ENCODE peak calls at places on chromosomes 7 and 10, in four cellular contexts. L, C, M and N are unnamed samples.

GRCh38 chr10:132156382-132156781 is 30.4 kb upstream of the DPYSL4 start:
- DNase-seq in C (no peak), L (no peak), M (no peak), N (no peak)

GRCh38 chr7:14590206-14590605 is 312.3 kb downstream of the DGKB start:
- DNase-seq in L (no peak), M (no peak), C (no peak), N (no peak)

GRCh38 chr10:33122014-33122788 is 164.2 kb upstream of the ITGB1 start:
- DNase-seq in C (no peak), L (no peak), M (no peak), N (no peak)

GRCh38 chr7:110347091-110347490 is 743.8 kb upstream of the LRRN3 start:
- DNase-seq in L (no peak), M (no peak), C (no peak), N (no peak)

GRCh38 chr10:133608855-133609254 is 17.7 kb downstream of the FRG2B start:
- DNase-seq in C (no peak), M (no peak), L (no peak), N (peak)

GRCh38 chr10:12180221-12180974 is 15.3 kb downstream of the NUDT5 start:
- DNase-seq in M (no peak), L (no peak), C (no peak), N (no peak)

GRCh38 chr10:44961931-44962750 is 2.5 kb downstream of the RASSF4 start:
- DNase-seq in M (no peak), L (no peak), C (peak), N (no peak)

GRCh38 chr10:30671011-30671616 is 41.6 kb upstream of the LYZL2 start:
- DNase-seq in C (no peak), L (no peak), M (peak), N (peak)

GRCh38 chr7:127252736-127253288 is at the start of gene GRM8:
- DNase-seq in L (no peak), M (peak), C (peak), N (peak)

DNA sequence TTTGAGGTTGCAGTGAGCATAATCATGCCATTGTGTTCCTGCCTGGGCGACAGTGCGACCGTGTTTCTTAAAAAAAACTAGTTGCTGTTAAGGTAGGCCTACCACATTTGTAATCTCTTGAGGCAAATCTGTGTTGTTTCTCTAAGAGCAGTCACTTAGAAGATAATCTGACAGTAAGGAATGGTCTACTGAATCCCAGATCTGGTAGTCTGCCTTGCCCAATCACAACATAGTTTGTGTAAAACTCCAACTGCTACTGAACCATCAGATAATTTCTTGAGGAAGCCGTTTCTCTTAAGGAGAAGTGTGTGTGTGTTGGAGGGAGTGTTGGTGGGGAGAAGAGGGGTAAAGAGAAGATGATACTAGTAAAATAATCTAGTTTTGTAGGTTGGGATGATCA is 5.0 kb downstream of the NRF1 start:
- DNase-seq in C (no peak), M (peak), L (no peak), N (no peak)
- TF ChIP-seq NRF1 in C (no peak), M (no peak), L (no peak), N (no peak)

DNA sequence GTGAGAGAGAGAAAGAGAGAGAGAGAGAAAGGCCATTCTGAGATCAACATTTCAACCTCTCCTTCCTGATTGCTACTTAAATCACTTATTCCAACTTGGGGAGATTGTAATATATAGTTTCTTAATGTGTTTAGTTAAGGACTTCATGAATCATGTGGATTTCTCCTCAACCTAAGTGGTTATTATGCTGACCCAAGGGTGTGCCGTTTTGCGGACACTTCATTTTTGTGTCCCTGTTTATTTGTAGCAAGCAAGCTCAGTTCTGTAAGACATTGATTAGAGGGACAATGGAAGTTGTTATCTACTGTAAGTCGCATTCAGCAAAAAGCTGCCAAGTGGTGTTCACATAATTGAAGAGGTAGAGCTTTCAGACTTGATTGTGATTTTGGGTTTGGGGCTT is 20.0 kb upstream of the COL1A2 start:
- DNase-seq in L (no peak), M (no peak), C (no peak), N (no peak)
- H3K9ac ChIP-seq in L (no peak), M (no peak), C (no peak), N (peak)

GRCh38 chr7:151167197-151167911 is at the start of gene GBX1:
- DNase-seq in C (peak), L (no peak), M (peak), N (peak)
- TF ChIP-seq NRF1 in C (no peak), L (no peak), M (no peak), N (no peak)

DNA sequence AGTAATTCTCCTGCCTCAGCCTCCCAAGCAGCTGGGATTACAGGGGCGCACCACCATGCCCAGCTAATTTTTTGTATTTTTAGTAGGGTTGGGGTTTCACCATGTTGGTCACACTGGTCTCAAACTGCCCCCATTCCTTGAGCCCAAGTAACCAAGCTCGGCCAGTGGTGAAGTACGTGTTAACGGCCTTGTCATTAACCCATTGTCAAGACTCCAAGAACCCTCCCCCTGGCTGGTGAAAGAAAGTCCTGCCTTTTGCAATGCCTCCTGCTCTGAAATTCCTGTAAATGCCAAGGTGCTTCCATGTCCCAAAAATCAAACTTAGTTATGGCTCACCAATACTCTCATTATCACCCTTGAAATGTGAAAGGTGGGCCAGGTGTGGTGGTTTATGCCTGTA is 18.8 kb upstream of the SEPHS1 start:
- DNase-seq in C (no peak), L (no peak), M (no peak), N (no peak)
- H3K9ac ChIP-seq in C (no peak), L (no peak), M (no peak), N (no peak)